ENCODE peak calls at places on chromosomes 2 and 18, in six cellular contexts. L is HT-29; W is T follicular helper cell; X is fibroblast of lung; U is stimulated activated CD8-positive, alpha-beta memory T cell treated with anti-CD3 and anti-CD28 coated beads, Interleukin-7, amount 100 ng/mL, for 48 hours; N is AG09319. C is an unnamed sample.

GRCh38 chr2:72236445-72237067 is 88.9 kb upstream of the CYP26B1 start:
- DNase-seq in N (peak), W (no peak), L (no peak), U (no peak), X (peak), C (no peak)

GRCh38 chr2:123839326-123839725 is 185.8 kb upstream of the CNTNAP5 start:
- DNase-seq in U (no peak), X (no peak), N (no peak), L (no peak), W (no peak), C (no peak)

GRCh38 chr2:96876036-96876810 is 6.3 kb upstream of the SEMA4C start:
- DNase-seq in N (no peak), L (no peak), U (no peak), W (no peak), X (peak), C (no peak)

GRCh38 chr2:3222636-3223035 is 155.0 kb downstream of the EIPR1 start:
- DNase-seq in X (no peak), N (no peak), U (peak), W (peak), L (peak), C (no peak)

GRCh38 chr2:199875400-199875799 is 24.4 kb upstream of the FTCDNL1 start:
- DNase-seq in N (no peak), X (no peak), W (no peak), U (no peak), L (no peak), C (no peak)

GRCh38 chr2:23378496-23378895 is 6.5 kb upstream of the KLHL29 start:
- DNase-seq in W (no peak), L (no peak), X (no peak), U (no peak), N (no peak), C (no peak)

GRCh38 chr2:43082111-43082877 is 144.1 kb downstream of the ZFP36L2 start:
- DNase-seq in X (peak), W (no peak), N (no peak), U (no peak), L (no peak), C (no peak)

GRCh38 chr2:240564571-240565266 is 3.6 kb upstream of the RNPEPL1 start:
- DNase-seq in X (no peak), N (no peak), W (peak), U (no peak), L (peak), C (peak)

GRCh38 chr2:65722028-65722427 is 289.6 kb upstream of the SPRED2 start:
- DNase-seq in N (no peak), L (peak), U (no peak), W (no peak), X (peak), C (peak)

GRCh38 chr2:234111523-234111922 is 61.0 kb downstream of the SPP2 start:
- DNase-seq in U (no peak), X (no peak), N (no peak), L (no peak), W (no peak), C (peak)

GRCh38 chr2:136530154-136530553 is 235.2 kb upstream of the THSD7B start:
- DNase-seq in X (no peak), N (no peak), W (no peak), U (no peak), L (no peak), C (no peak)

GRCh38 chr18:59624384-59624760 is 72.9 kb downstream of the CCBE1 start:
- DNase-seq in X (no peak), W (no peak), L (no peak), U (no peak), N (no peak), C (no peak)

GRCh38 chr2:152587187-152587947 is 129.9 kb downstream of the PRPF40A start:
- DNase-seq in N (no peak), W (no peak), X (peak), L (no peak), U (no peak), C (peak)

GRCh38 chr2:202418511-202418910 is 42.4 kb downstream of the BMPR2 start:
- DNase-seq in X (no peak), W (no peak), N (no peak), L (no peak), U (no peak), C (no peak)

GRCh38 chr2:146990311-146990781 is 854.5 kb upstream of the ACVR2A start:
- DNase-seq in L (no peak), U (no peak), X (peak), W (no peak), N (peak), C (no peak)

GRCh38 chr2:148052687-148053086 is 31.8 kb downstream of the MBD5 start:
- DNase-seq in N (no peak), L (no peak), U (no peak), W (no peak), X (no peak), C (peak)

GRCh38 chr2:135948642-135949355 is 36.6 kb downstream of the DARS1 start:
- DNase-seq in U (no peak), X (peak), W (peak), L (peak), N (no peak), C (peak)

GRCh38 chr18:48875942-48876511 is 74.7 kb downstream of the SMAD7 start:
- DNase-seq in N (no peak), U (no peak), X (no peak), L (no peak), W (no peak), C (peak)

GRCh38 chr2:240624011-240624949 is 1.0 kb upstream of the GPR35 start:
- DNase-seq in N (no peak), X (no peak), W (no peak), U (no peak), L (no peak), C (peak)

GRCh38 chr2:100793982-100794381 is 26.0 kb upstream of the NPAS2 start:
- DNase-seq in U (no peak), L (peak), W (no peak), X (no peak), N (no peak), C (peak)

GRCh38 chr2:119823734-119824334 is 64.1 kb downstream of the PTPN4 start:
- DNase-seq in W (no peak), N (no peak), L (peak), U (no peak), X (peak), C (peak)

GRCh38 chr2:228545041-228545440 is 363.6 kb upstream of the SPHKAP start:
- DNase-seq in W (no peak), X (no peak), N (no peak), L (no peak), U (no peak), C (no peak)

GRCh38 chr2:28619213-28620196 is 123.6 kb downstream of the PLB1 start:
- DNase-seq in X (no peak), W (no peak), N (no peak), U (no peak), L (no peak), C (no peak)

GRCh38 chr2:44286119-44286883 is 11.0 kb downstream of the SLC3A1 start:
- DNase-seq in U (no peak), X (no peak), L (no peak), W (no peak), N (no peak), C (no peak)

GRCh38 chr2:26043862-26044736 is 10.2 kb downstream of the RAB10 start:
- DNase-seq in W (no peak), X (peak), U (no peak), L (no peak), N (peak), C (no peak)

GRCh38 chr2:74878551-74878950 is 44.6 kb downstream of the HK2 start:
- DNase-seq in X (no peak), U (no peak), L (no peak), W (no peak), N (no peak), C (no peak)

GRCh38 chr2:157620956-157621355 is 7.7 kb downstream of the ACVR1C start:
- DNase-seq in U (no peak), X (no peak), W (no peak), L (no peak), N (no peak), C (no peak)

GRCh38 chr18:40365526-40365925 is 1589.5 kb upstream of the PIK3C3 start:
- DNase-seq in N (no peak), W (no peak), X (peak), L (no peak), U (no peak), C (no peak)

GRCh38 chr18:69567813-69568488 is 167.3 kb downstream of the DOK6 start:
- DNase-seq in U (no peak), L (no peak), X (no peak), W (no peak), N (no peak), C (peak)

GRCh38 chr18:56240405-56240804 is 398.0 kb downstream of the TXNL1 start:
- DNase-seq in U (no peak), W (no peak), L (no peak), N (no peak), X (peak), C (no peak)

GRCh38 chr2:30447149-30448045 is at the start of gene LCLAT1:
- DNase-seq in W (peak), L (peak), N (no peak), U (peak), X (peak), C (peak)

GRCh38 chr2:10889741-10890215 is 22.0 kb upstream of the KCNF1 start:
- DNase-seq in U (no peak), X (no peak), W (no peak), N (no peak), L (no peak), C (peak)

GRCh38 chr2:179332903-179333302 is 68.3 kb upstream of the SESTD1 start:
- DNase-seq in X (no peak), U (no peak), N (no peak), L (peak), W (no peak), C (no peak)

GRCh38 chr18:24414349-24415003 is 12.0 kb upstream of the IMPACT start:
- DNase-seq in L (no peak), N (no peak), W (no peak), X (no peak), U (no peak), C (no peak)

C was measured in DMS53.